ENCODE peak calls at places on chromosomes 11 and 22, in five cellular contexts. R is stimulated activated CD4-positive, alpha-beta T cell treated with anti-CD3 and anti-CD28 coated beads, Interleukin-2, amount 100 ng/mL, for 48 hours; V is GM10248; M is glutamatergic neuron; G is germinal center. E is an unnamed sample.

GRCh38 chr11:1803246-1803645 is 31.5 kb upstream of the SYT8 start:
- DNase-seq in G (no peak), M (no peak), V (no peak), R (no peak), E (no peak)

GRCh38 chr22:42180349-42180842 is 49.8 kb upstream of the CYP2D6 start:
- DNase-seq in V (no peak), G (no peak), M (no peak), R (no peak), E (no peak)

GRCh38 chr11:68990995-68991780 is 10.4 kb upstream of the MRGPRD start:
- DNase-seq in M (no peak), G (no peak), R (no peak), V (no peak), E (no peak)

GRCh38 chr11:3104961-3105790 is 48.0 kb upstream of the CARS1 start:
- DNase-seq in G (peak; percentile 2), M (no peak), V (no peak), R (no peak), E (no peak)

GRCh38 chr11:27497284-27497866 is 9.2 kb downstream of the LIN7C start:
- DNase-seq in R (no peak), G (peak; percentile 23), M (no peak), V (no peak), E (no peak)

GRCh38 chr11:122598971-122599370 is 56.6 kb upstream of the UBASH3B start:
- DNase-seq in M (no peak), R (no peak), V (no peak), G (no peak), E (no peak)

GRCh38 chr11:130514316-130514715 is 65.9 kb downstream of the ADAMTS15 start:
- DNase-seq in V (no peak), G (no peak), M (no peak), R (no peak), E (no peak)

GRCh38 chr22:23683545-23683944 is 7.3 kb upstream of the RGL4 start:
- DNase-seq in M (no peak), V (no peak), R (no peak), G (no peak), E (no peak)

E was measured in substantia nigra.